ENCODE peak calls at places on chromosomes 4 and X, in five cellular contexts. One of them, this sample, is unnamed.

GRCh38 chrX:27910412-27910811 is 70.8 kb downstream of the DCAF8L1 start:
- DNase-seq in activated CD4-positive, alpha-beta T cell treated with anti-CD3 and anti-CD28 coated beads, Interleukin-2, amount 10 ng/mL, durations not matched to agents 7 days and 5 days: no peak
- DNase-seq in NCI-H2081: no peak
- DNase-seq in M059J: no peak
- DNase-seq in GM18507: no peak
- DNase-seq in this sample: no peak

GRCh38 chr4:87180767-87181166 is 39.7 kb downstream of the KLHL8 start:
- DNase-seq in NCI-H2081: no peak
- DNase-seq in GM18507: no peak
- DNase-seq in activated CD4-positive, alpha-beta T cell treated with anti-CD3 and anti-CD28 coated beads, Interleukin-2, amount 10 ng/mL, durations not matched to agents 7 days and 5 days: no peak
- DNase-seq in M059J: no peak
- DNase-seq in this sample: no peak

GRCh38 chr4:170109586-170110289 is 20.0 kb upstream of the AADAT start:
- DNase-seq in GM18507: no peak
- DNase-seq in activated CD4-positive, alpha-beta T cell treated with anti-CD3 and anti-CD28 coated beads, Interleukin-2, amount 10 ng/mL, durations not matched to agents 7 days and 5 days: no peak
- DNase-seq in M059J: no peak
- DNase-seq in NCI-H2081: no peak
- DNase-seq in this sample: no peak

GRCh38 chr4:153188966-153189801 is 15.1 kb upstream of the TRIM2 start:
- DNase-seq in GM18507: no peak
- DNase-seq in NCI-H2081: no peak
- DNase-seq in M059J: peak; percentile 68
- DNase-seq in activated CD4-positive, alpha-beta T cell treated with anti-CD3 and anti-CD28 coated beads, Interleukin-2, amount 10 ng/mL, durations not matched to agents 7 days and 5 days: no peak
- DNase-seq in this sample: no peak

GRCh38 chr4:87839309-87839946 is 6.7 kb downstream of the MEPE start:
- DNase-seq in GM18507: peak; percentile 3
- DNase-seq in M059J: peak; percentile 26
- DNase-seq in NCI-H2081: peak; percentile 1
- DNase-seq in activated CD4-positive, alpha-beta T cell treated with anti-CD3 and anti-CD28 coated beads, Interleukin-2, amount 10 ng/mL, durations not matched to agents 7 days and 5 days: no peak
- DNase-seq in this sample: peak; percentile 63

GRCh38 chrX:10189317-10190268 is 32.8 kb downstream of the CLCN4 start:
- DNase-seq in GM18507: no peak
- DNase-seq in activated CD4-positive, alpha-beta T cell treated with anti-CD3 and anti-CD28 coated beads, Interleukin-2, amount 10 ng/mL, durations not matched to agents 7 days and 5 days: peak; percentile 66
- DNase-seq in M059J: peak; percentile 63
- DNase-seq in NCI-H2081: peak; percentile 80
- DNase-seq in this sample: peak; percentile 82

GRCh38 chr4:156773648-156774357 is 197.8 kb downstream of the PDGFC start:
- DNase-seq in M059J: peak; percentile 81
- DNase-seq in activated CD4-positive, alpha-beta T cell treated with anti-CD3 and anti-CD28 coated beads, Interleukin-2, amount 10 ng/mL, durations not matched to agents 7 days and 5 days: no peak
- DNase-seq in GM18507: no peak
- DNase-seq in NCI-H2081: no peak
- DNase-seq in this sample: no peak

GRCh38 chr4:113945906-113946305 is 33.5 kb downstream of the ARSJ start:
- DNase-seq in activated CD4-positive, alpha-beta T cell treated with anti-CD3 and anti-CD28 coated beads, Interleukin-2, amount 10 ng/mL, durations not matched to agents 7 days and 5 days: no peak
- DNase-seq in GM18507: no peak
- DNase-seq in M059J: peak; percentile 70
- DNase-seq in NCI-H2081: no peak
- DNase-seq in this sample: no peak

GRCh38 chrX:153645921-153646481 is 1.0 kb upstream of the DUSP9 start:
- DNase-seq in GM18507: no peak
- DNase-seq in M059J: no peak
- DNase-seq in activated CD4-positive, alpha-beta T cell treated with anti-CD3 and anti-CD28 coated beads, Interleukin-2, amount 10 ng/mL, durations not matched to agents 7 days and 5 days: no peak
- DNase-seq in NCI-H2081: no peak
- DNase-seq in this sample: no peak

This sample was measured in dermis blood vessel endothelial cell.